ENCODE peak calls at places on chromosomes 6 and 20, in ten cellular contexts. J is stimulated activated CD4-positive, alpha-beta T cell treated with anti-CD3 and anti-CD28 coated beads, Interleukin-15, amount 100 ng/mL, for 24 hours; S is activated CD4-positive, alpha-beta T cell treated with anti-CD3 and anti-CD28 coated beads, Interleukin-2, amount 10 ng/mL, durations not matched to agents 7 days and 5 days; T is lower leg skin; A is fibroblast of mammary gland; I is HEK293T; U is activated effector memory CD4-positive, alpha-beta T cell treated with anti-CD3 and anti-CD28 coated beads, Interleukin-2, amount 50 U/mL, for 16 hours; L is NCI-H1092 treated with DMSO at 0.1 percent for 48 hours; M is A549; Z is mucosa of gallbladder. F is an unnamed sample.

GRCh38 chr6:142692942-142693341 is 252.0 kb downstream of the HIVEP2 start:
- DNase-seq in J (peak), S (peak), T (peak), A (peak), I (peak), U (peak), L (peak), M (peak), Z (peak), F (peak)

GRCh38 chr6:99821164-99821563 is 172.9 kb downstream of the MCHR2 start:
- DNase-seq in J (no peak), S (no peak), T (no peak), A (no peak), I (no peak), U (no peak), L (no peak), M (no peak), Z (no peak), F (peak)

GRCh38 chr6:138089325-138089724 is 17.9 kb downstream of the PERP start:
- DNase-seq in J (no peak), S (no peak), T (no peak), A (no peak), I (no peak), U (no peak), L (no peak), M (no peak), Z (no peak), F (no peak)

GRCh38 chr6:912871-913663 is 220.1 kb upstream of the EXOC2 start:
- DNase-seq in J (no peak), S (no peak), T (peak), A (peak), I (peak), U (no peak), L (peak), M (peak), Z (no peak), F (peak)

GRCh38 chr6:15539722-15540270 is 123.0 kb downstream of the DTNBP1 start:
- DNase-seq in J (no peak), S (no peak), T (no peak), A (peak), I (no peak), U (no peak), L (no peak), M (no peak), Z (no peak), F (no peak)

GRCh38 chr6:122610690-122611455 is 668 bp downstream of the PKIB start:
- DNase-seq in J (peak), S (peak), T (peak), A (peak), I (peak), U (peak), L (peak), M (peak), Z (peak), F (peak)

GRCh38 chr20:35215066-35215956 is 11.2 kb upstream of the MMP24 start:
- DNase-seq in J (no peak), S (no peak), T (no peak), A (peak), I (no peak), U (no peak), L (no peak), M (peak), Z (no peak), F (no peak)

GRCh38 chr20:46177768-46178167 is 59.7 kb downstream of the CD40 start:
- DNase-seq in J (no peak), S (no peak), T (no peak), A (no peak), I (no peak), U (no peak), L (no peak), M (no peak), Z (no peak), F (no peak)

GRCh38 chr6:105968955-105969333 is 117.2 kb upstream of the PRDM1 start:
- DNase-seq in J (no peak), S (no peak), T (no peak), A (no peak), I (no peak), U (no peak), L (no peak), M (no peak), Z (no peak), F (no peak)